ENCODE peak calls at places on chromosomes 13 and 19, in ten cellular contexts. L, B, U, D, A, S, O, K, V and Y are unnamed samples.
A peak's percentile ranks its signal among the peaks of the same experiment; 100 is the strongest.

GRCh38 chr13:28375250-28375930 is 119.5 kb downstream of the FLT1 start:
- DNase-seq in K (no peak), S (no peak), D (no peak), L (no peak), B (no peak), V (no peak), A (no peak), O (no peak), U (no peak), Y (no peak)

GRCh38 chr19:19468424-19469050 is 46.8 kb downstream of the TSSK6 start:
- DNase-seq in O (no peak), B (no peak), D (no peak), A (no peak), K (peak; percentile 40), U (no peak), V (no peak), L (no peak), S (no peak), Y (no peak)

GRCh38 chr19:37362733-37363132 is 8.2 kb upstream of the ZNF527 start:
- DNase-seq in U (no peak), L (peak; percentile 11), B (no peak), O (no peak), V (no peak), A (no peak), K (peak; percentile 17), D (no peak), S (no peak), Y (peak; percentile 19)

GRCh38 chr13:104809483-104809882 is 1726.0 kb downstream of the EFNB2 start:
- DNase-seq in L (no peak), V (no peak), K (peak; percentile 52), D (no peak), O (no peak), A (no peak), U (no peak), B (no peak), S (peak; percentile 15), Y (no peak)

GRCh38 chr19:43501661-43502418 is 2.7 kb downstream of the PHLDB3 start:
- DNase-seq in D (no peak), B (no peak), K (no peak), A (no peak), V (no peak), L (no peak), U (no peak), S (no peak), O (no peak), Y (no peak)

GRCh38 chr19:7188682-7189629 is 105.3 kb downstream of the INSR start:
- DNase-seq in S (no peak), K (no peak), U (no peak), O (no peak), L (no peak), V (no peak), D (no peak), B (peak; percentile 71), A (no peak), Y (no peak)

GRCh38 chr13:106159295-106160195 is 375.9 kb downstream of the EFNB2 start:
- DNase-seq in O (no peak), L (no peak), S (no peak), A (no peak), B (no peak), D (no peak), U (no peak), V (no peak), K (no peak), Y (no peak)

GRCh38 chr13:52353116-52353718 is 52.8 kb downstream of the THSD1 start:
- DNase-seq in S (peak; percentile 52), O (no peak), B (no peak), L (no peak), D (no peak), V (no peak), U (no peak), K (peak; percentile 70), A (no peak), Y (no peak)

GRCh38 chr19:47309038-47309437 is 623 bp upstream of the C5AR1 start:
- DNase-seq in V (no peak), A (no peak), U (no peak), O (no peak), D (no peak), L (no peak), S (no peak), K (peak; percentile 56), B (no peak), Y (no peak)

GRCh38 chr19:29858000-29858596 is 46.3 kb downstream of the CCNE1 start:
- DNase-seq in D (no peak), O (peak; percentile 25), B (peak; percentile 17), V (no peak), L (peak; percentile 38), A (no peak), S (no peak), U (no peak), K (no peak), Y (peak; percentile 35)

GRCh38 chr19:46654621-46655152 is 6.3 kb downstream of the DACT3 start:
- DNase-seq in A (no peak), S (no peak), K (no peak), D (no peak), O (no peak), U (no peak), B (no peak), V (no peak), L (no peak), Y (no peak)

GRCh38 chr19:54262066-54262465 is 5.0 kb upstream of the LILRB5 start:
- DNase-seq in O (no peak), B (no peak), V (no peak), S (no peak), U (no peak), A (no peak), D (no peak), L (no peak), K (no peak), Y (no peak)

GRCh38 chr13:76406243-76406642 is 480.0 kb downstream of the KCTD12 start:
- DNase-seq in L (no peak), K (no peak), U (no peak), A (no peak), B (no peak), O (no peak), S (no peak), D (no peak), V (no peak), Y (no peak)

GRCh38 chr19:58203814-58204475 is 21.1 kb downstream of the ZNF274 start:
- DNase-seq in S (no peak), L (no peak), D (no peak), O (no peak), A (no peak), K (no peak), B (no peak), V (no peak), U (no peak), Y (no peak)

GRCh38 chr19:50412419-50412818 is 6.3 kb upstream of the SPIB start:
- DNase-seq in K (no peak), D (no peak), B (no peak), U (no peak), S (no peak), A (no peak), V (no peak), O (no peak), L (no peak), Y (no peak)

GRCh38 chr13:61144301-61144700 is 271.3 kb downstream of the PCDH20 start:
- DNase-seq in D (no peak), V (no peak), L (no peak), A (no peak), O (no peak), U (no peak), K (no peak), B (no peak), S (no peak), Y (no peak)

GRCh38 chr13:20997301-20998061 is 63.9 kb downstream of the LATS2 start:
- DNase-seq in L (no peak), O (no peak), V (no peak), B (no peak), S (peak; percentile 96), A (no peak), U (no peak), D (no peak), K (peak; percentile 96), Y (no peak)

GRCh38 chr13:34019870-34020269 is 201.9 kb downstream of the RFC3 start:
- DNase-seq in S (no peak), O (no peak), L (no peak), D (no peak), A (no peak), K (no peak), B (no peak), U (no peak), V (no peak), Y (no peak)

GRCh38 chr13:32530841-32531253 is 7.7 kb downstream of the N4BP2L2 start:
- DNase-seq in D (no peak), B (no peak), U (no peak), S (peak; percentile 56), L (no peak), A (no peak), O (no peak), V (no peak), K (peak; percentile 64), Y (peak; percentile 55)

GRCh38 chr19:4233282-4233853 is 4.0 kb downstream of the EBI3 start:
- DNase-seq in B (peak; percentile 1), O (peak; percentile 64), K (peak; percentile 41), D (no peak), U (peak; percentile 33), A (peak; percentile 48), S (peak; percentile 44), V (no peak), L (peak; percentile 66), Y (peak; percentile 72)

GRCh38 chr19:40799558-40800338 is 757 bp downstream of the EGLN2 start:
- DNase-seq in B (no peak), O (no peak), D (no peak), U (no peak), V (no peak), S (peak; percentile 41), A (no peak), L (peak; percentile 65), K (no peak), Y (peak; percentile 10)

GRCh38 chr13:26482451-26483197 is 74.9 kb upstream of the WASF3 start:
- DNase-seq in S (peak; percentile 71), U (peak; percentile 51), O (peak; percentile 57), D (no peak), L (peak; percentile 71), A (peak; percentile 46), B (peak; percentile 21), K (peak; percentile 86), V (peak; percentile 35), Y (peak; percentile 73)

GRCh38 chr19:1468274-1469199 is 10.5 kb downstream of the C19orf25 start:
- DNase-seq in D (no peak), U (no peak), B (no peak), K (peak; percentile 61), S (peak; percentile 50), O (no peak), L (peak; percentile 53), A (no peak), V (no peak), Y (peak; percentile 74)

GRCh38 chr19:17184381-17184841 is 30.7 kb upstream of the USE1 start:
- DNase-seq in U (no peak), S (no peak), O (peak; percentile 29), V (no peak), D (no peak), B (no peak), L (peak; percentile 26), K (no peak), A (no peak), Y (no peak)